ENCODE peak calls at places on chromosome 3, in five cellular contexts. W is A549, X is mammary epithelial cell, F is B cell, J is tibial nerve. P is an unnamed sample.

GRCh38 chr3:196563721-196564225 is 4.6 kb downstream of the WDR53 start:
- DNase-seq in W (peak), X (peak), F (no peak), J (no peak), P (no peak)

GRCh38 chr3:195069501-195070251 is 201.3 kb downstream of the XXYLT1 start:
- DNase-seq in W (no peak), X (no peak), F (peak), J (no peak), P (no peak)

GRCh38 chr3:174355505-174355904 is 503.6 kb upstream of the NAALADL2 start:
- DNase-seq in W (no peak), X (peak), F (no peak), J (no peak), P (no peak)

GRCh38 chr3:46293991-46294833 is 52.0 kb downstream of the CCR3 start:
- DNase-seq in W (no peak), X (no peak), F (no peak), J (no peak), P (no peak)

GRCh38 chr3:14429689-14430452 is 27.5 kb downstream of the SLC6A6 start:
- DNase-seq in W (no peak), X (no peak), F (no peak), J (no peak), P (no peak)

GRCh38 chr3:133469140-133469731 is 69.4 kb downstream of the BFSP2 start:
- DNase-seq in W (no peak), X (no peak), F (no peak), J (peak), P (peak)

GRCh38 chr3:181693280-181693679 is 18.4 kb upstream of the SOX2 start:
- DNase-seq in W (no peak), X (no peak), F (no peak), J (no peak), P (no peak)

GRCh38 chr3:136604961-136605360 is 147.2 kb downstream of the STAG1 start:
- DNase-seq in W (no peak), X (no peak), F (no peak), J (no peak), P (no peak)

GRCh38 chr3:2036096-2036495 is 62.6 kb upstream of the CNTN4 start:
- DNase-seq in W (no peak), X (no peak), F (no peak), J (no peak), P (no peak)

GRCh38 chr3:98359993-98360675 is 6.5 kb downstream of the OR5K4 start:
- DNase-seq in W (no peak), X (peak), F (no peak), J (no peak), P (no peak)

GRCh38 chr3:175469124-175469523 is 610.0 kb downstream of the NAALADL2 start:
- DNase-seq in W (no peak), X (no peak), F (no peak), J (no peak), P (no peak)

GRCh38 chr3:184156522-184156955 is 1.4 kb downstream of the DVL3 start:
- DNase-seq in W (no peak), X (no peak), F (no peak), J (no peak), P (peak)

GRCh38 chr3:52436500-52437106 is 8.3 kb downstream of the SEMA3G start:
- DNase-seq in W (no peak), X (no peak), F (no peak), J (no peak), P (no peak)

GRCh38 chr3:180543877-180544276 is 58.1 kb upstream of the TTC14 start:
- DNase-seq in W (no peak), X (no peak), F (no peak), J (no peak), P (no peak)

GRCh38 chr3:188049890-188050530 is 103.9 kb upstream of the LPP start:
- DNase-seq in W (no peak), X (no peak), F (no peak), J (no peak), P (no peak)

DNA sequence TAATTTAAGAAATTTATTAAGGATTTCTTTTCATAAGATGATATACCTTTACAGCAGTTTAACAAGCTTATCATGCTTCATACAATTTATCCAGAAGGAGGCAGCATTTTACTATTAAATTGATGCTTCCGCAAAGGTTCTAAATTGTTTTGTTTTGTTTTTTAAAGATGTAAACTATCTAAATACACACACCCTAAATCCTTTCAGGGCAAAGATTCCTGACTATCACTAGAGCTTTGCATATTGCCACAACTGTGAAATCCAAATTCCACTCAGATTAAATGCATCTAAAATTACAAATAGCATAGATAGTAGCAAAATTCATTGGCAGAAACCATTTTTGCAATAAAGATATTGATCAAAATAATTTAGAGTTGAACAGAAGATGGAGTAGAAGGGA is 44.5 kb upstream of the CCNL1 start:
- DNase-seq in W (no peak), X (peak), F (no peak), J (no peak), P (no peak)
- TF ChIP-seq CTCF in W (peak), X (peak), F (peak), J (peak), P (no peak)

GRCh38 chr3:37571269-37571668 is 290.4 kb upstream of the CTDSPL start:
- DNase-seq in W (no peak), X (no peak), F (no peak), J (no peak), P (no peak)
- TF ChIP-seq CTCF in W (no peak), X (no peak), F (no peak), J (no peak), P (no peak)

GRCh38 chr3:158659454-158660237 is 12.8 kb downstream of the LXN start:
- DNase-seq in W (peak), X (peak), F (no peak), J (peak), P (peak)
- TF ChIP-seq CTCF in W (peak), X (peak), F (peak), J (peak), P (peak)

GRCh38 chr3:89266074-89266473 is 158.7 kb downstream of the EPHA3 start:
- DNase-seq in W (no peak), X (no peak), F (no peak), J (no peak), P (no peak)
- TF ChIP-seq CTCF in W (no peak), X (no peak), F (no peak), J (no peak), P (no peak)

GRCh38 chr3:77345009-77345408 is 305.1 kb downstream of the ROBO2 start:
- DNase-seq in W (no peak), X (no peak), F (no peak), J (no peak), P (no peak)

GRCh38 chr3:77342688-77343087 is 302.8 kb downstream of the ROBO2 start:
- DNase-seq in W (no peak), X (no peak), F (no peak), J (no peak), P (no peak)

DNA sequence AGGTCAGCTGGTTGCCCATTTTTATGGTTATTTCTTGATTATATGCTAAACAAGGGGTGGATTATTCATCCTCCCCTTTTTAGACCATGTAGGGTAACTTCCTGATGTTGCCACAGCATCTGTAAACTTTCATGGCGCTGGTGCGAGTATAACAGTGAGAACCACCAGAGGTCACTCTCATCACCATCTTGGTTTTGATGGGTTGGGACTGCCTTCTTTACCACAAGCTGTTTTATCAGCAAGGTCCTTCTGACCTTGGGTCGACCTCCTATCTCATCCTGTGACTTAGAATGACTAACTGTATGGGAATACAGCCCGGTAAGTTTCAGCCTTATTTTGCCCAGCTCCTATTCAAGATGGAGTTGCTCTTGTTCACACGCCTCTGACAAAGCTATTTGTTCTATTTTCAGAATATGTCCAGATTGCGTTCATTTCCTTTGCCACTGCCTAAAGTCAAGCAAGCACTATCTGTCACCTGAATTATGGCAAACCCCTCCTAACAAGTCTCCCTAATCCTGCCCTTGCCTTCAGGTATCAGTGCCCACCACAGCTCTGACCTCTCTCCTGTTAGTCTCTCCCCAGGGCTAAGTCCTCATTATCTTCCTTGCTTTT is 308.5 kb downstream of the ROBO2 start:
- DNase-seq in W (no peak), X (no peak), F (no peak), J (no peak), P (no peak)
- TF ChIP-seq CTCF in W (no peak), X (no peak), F (no peak), J (no peak), P (no peak)

GRCh38 chr3:4514321-4514720 is 21.2 kb downstream of the ITPR1 start:
- DNase-seq in W (no peak), X (no peak), F (no peak), J (no peak), P (no peak)
- TF ChIP-seq CTCF in W (no peak), X (no peak), F (no peak), J (no peak), P (no peak)

GRCh38 chr3:67897686-67898336 is 243.4 kb upstream of the SUCLG2 start:
- DNase-seq in W (no peak), X (no peak), F (no peak), J (no peak), P (no peak)

GRCh38 chr3:67906256-67906655 is 251.8 kb upstream of the SUCLG2 start:
- DNase-seq in W (no peak), X (no peak), F (no peak), J (no peak), P (no peak)

GRCh38 chr3:67896130-67896529 is 241.7 kb upstream of the SUCLG2 start:
- DNase-seq in W (no peak), X (no peak), F (no peak), J (no peak), P (no peak)

GRCh38 chr3:67898916-67899315 is 244.5 kb upstream of the SUCLG2 start:
- DNase-seq in W (no peak), X (no peak), F (no peak), J (no peak), P (no peak)

GRCh38 chr3:67901681-67902080 is 247.3 kb upstream of the SUCLG2 start:
- DNase-seq in W (no peak), X (no peak), F (no peak), J (no peak), P (no peak)
- TF ChIP-seq CTCF in W (no peak), X (no peak), F (no peak), J (no peak), P (no peak)

P was measured in GM20000.